ENCODE peak calls at places on chromosomes 3 and 15, in ten cellular contexts. Q is neural crest cell, W is epithelial cell of esophagus, L is ureter, O is AG08396, N is upper lobe of right lung, F is GM06990, D is HFF-Myc, M is sigmoid colon, C is ELF-1. Z is an unnamed sample.

GRCh38 chr3:46711305-46711704 is 6.4 kb downstream of the PRSS50 start:
- DNase-seq in Q (no peak), C (no peak), L (no peak), W (no peak), D (no peak), M (peak; percentile 50), F (no peak), N (no peak), O (no peak), Z (no peak)

GRCh38 chr3:65352951-65353350 is 665.2 kb upstream of the ADAMTS9 start:
- DNase-seq in W (no peak), M (no peak), F (no peak), C (no peak), O (no peak), L (no peak), Q (no peak), D (no peak), N (no peak), Z (no peak)

GRCh38 chr3:72924055-72924454 is 36.2 kb downstream of the GXYLT2 start:
- DNase-seq in M (no peak), L (no peak), N (no peak), W (no peak), Q (no peak), F (no peak), C (peak; percentile 62), D (no peak), O (no peak), Z (no peak)

GRCh38 chr3:48695113-48695753 is 9.5 kb upstream of the NCKIPSD start:
- DNase-seq in W (peak; percentile 80), Q (no peak), F (no peak), D (no peak), L (no peak), C (peak; percentile 95), M (peak; percentile 90), N (peak; percentile 59), O (peak; percentile 50), Z (no peak)

GRCh38 chr15:54082836-54083492 is 104.7 kb downstream of the UNC13C start:
- DNase-seq in O (no peak), W (peak; percentile 4), F (no peak), C (peak; percentile 52), M (no peak), D (no peak), N (no peak), Q (peak; percentile 32), L (no peak), Z (peak; percentile 17)

GRCh38 chr15:39580630-39581500 is at the start of gene THBS1:
- DNase-seq in D (peak; percentile 78), M (peak; percentile 97), F (peak; percentile 24), W (peak; percentile 88), L (peak; percentile 87), O (peak; percentile 93), Q (peak; percentile 68), N (peak; percentile 94), C (peak; percentile 93), Z (no peak)

GRCh38 chr3:37984051-37984450 is 6.5 kb upstream of the VILL start:
- DNase-seq in C (no peak), F (no peak), N (no peak), L (peak; percentile 39), Q (no peak), O (no peak), D (no peak), M (peak; percentile 10), W (peak; percentile 78), Z (no peak)

GRCh38 chr3:18847583-18848197 is 300.6 kb upstream of the KCNH8 start:
- DNase-seq in M (no peak), D (no peak), N (no peak), F (no peak), C (no peak), W (peak; percentile 27), Q (no peak), O (no peak), L (no peak), Z (peak; percentile 15)

GRCh38 chr15:69175536-69175935 is 15.1 kb downstream of the GLCE start:
- DNase-seq in D (no peak), W (no peak), C (no peak), Q (no peak), N (no peak), F (no peak), M (no peak), O (no peak), L (no peak), Z (no peak)

GRCh38 chr3:11238880-11239279 is 33.3 kb upstream of the ATG7 start:
- DNase-seq in D (peak; percentile 77), M (no peak), O (peak; percentile 38), C (no peak), N (no peak), W (peak; percentile 84), L (no peak), Q (no peak), F (no peak), Z (no peak)

GRCh38 chr15:41934843-41935242 is 37.5 kb downstream of the EHD4 start:
- DNase-seq in W (peak; percentile 78), O (no peak), M (peak; percentile 27), L (peak; percentile 76), D (no peak), N (no peak), F (no peak), Q (no peak), C (no peak), Z (peak; percentile 44)

GRCh38 chr3:43490640-43491185 is 131.1 kb downstream of the ANO10 start:
- DNase-seq in N (no peak), C (no peak), M (no peak), Q (no peak), W (no peak), O (no peak), F (no peak), L (no peak), D (no peak), Z (no peak)

GRCh38 chr3:15286022-15286421 is 46.4 kb downstream of the SH3BP5 start:
- DNase-seq in M (no peak), W (no peak), N (no peak), L (no peak), D (no peak), Q (no peak), O (no peak), C (peak; percentile 67), F (no peak), Z (no peak)

GRCh38 chr15:64151727-64152506 is at the start of gene SNX22:
- DNase-seq in N (peak; percentile 78), Q (no peak), C (peak; percentile 53), D (no peak), L (no peak), W (peak; percentile 13), O (peak; percentile 39), F (peak; percentile 71), M (no peak), Z (peak; percentile 60)

GRCh38 chr3:127791221-127791913 is 30.9 kb downstream of the MGLL start:
- DNase-seq in D (peak; percentile 97), F (no peak), N (no peak), L (no peak), M (peak; percentile 80), W (peak; percentile 60), Q (no peak), C (peak; percentile 81), O (peak; percentile 44), Z (peak; percentile 80)

GRCh38 chr15:90063733-90064247 is 38.5 kb downstream of the IDH2 start:
- DNase-seq in N (no peak), C (no peak), Q (no peak), F (no peak), W (no peak), O (no peak), M (no peak), L (no peak), D (no peak), Z (no peak)

GRCh38 chr3:81027344-81027743 is 734.1 kb downstream of the GBE1 start:
- DNase-seq in Q (no peak), O (no peak), W (no peak), L (no peak), M (no peak), D (no peak), C (no peak), N (no peak), F (no peak), Z (no peak)

GRCh38 chr15:95887666-95888480 is 442.6 kb upstream of the NR2F2 start:
- DNase-seq in C (no peak), W (peak; percentile 50), Q (no peak), N (no peak), D (no peak), M (no peak), L (no peak), F (no peak), O (no peak), Z (no peak)

GRCh38 chr15:77032052-77032646 is 37.2 kb downstream of the PSTPIP1 start:
- DNase-seq in M (peak; percentile 58), D (no peak), F (no peak), W (no peak), C (no peak), N (peak; percentile 63), L (peak; percentile 39), Q (no peak), O (no peak), Z (no peak)

GRCh38 chr15:91113036-91113435 is 13.0 kb downstream of the SV2B start:
- DNase-seq in M (no peak), Q (no peak), C (no peak), N (no peak), D (no peak), O (no peak), F (no peak), W (no peak), L (no peak), Z (no peak)

GRCh38 chr3:156518726-156519125 is 36.2 kb downstream of the SSR3 start:
- DNase-seq in M (no peak), W (peak; percentile 79), F (no peak), O (no peak), D (no peak), Q (no peak), C (no peak), L (no peak), N (no peak), Z (no peak)

GRCh38 chr3:29694783-29695182 is 413.9 kb downstream of the RBMS3 start:
- DNase-seq in L (no peak), D (peak; percentile 73), M (no peak), C (peak; percentile 16), N (no peak), F (no peak), Q (no peak), O (peak; percentile 80), W (peak; percentile 91), Z (no peak)

GRCh38 chr15:70347766-70348558 is 250.2 kb upstream of the TLE3 start:
- DNase-seq in F (no peak), O (no peak), L (no peak), Q (no peak), M (no peak), C (no peak), D (no peak), W (no peak), N (no peak), Z (no peak)

GRCh38 chr3:44482721-44483120 is 5.3 kb upstream of the ZNF445 start:
- DNase-seq in L (no peak), C (peak; percentile 38), D (no peak), N (no peak), F (no peak), W (peak; percentile 57), M (no peak), O (no peak), Q (no peak), Z (no peak)

GRCh38 chr3:39541917-39542329 is 74.4 kb downstream of the MOBP start:
- DNase-seq in D (no peak), L (no peak), O (peak; percentile 8), F (no peak), W (peak; percentile 33), M (no peak), N (no peak), C (peak; percentile 12), Q (no peak), Z (no peak)

GRCh38 chr3:113212155-113212844 is 943 bp downstream of the BOC start:
- DNase-seq in Q (no peak), F (no peak), W (no peak), O (peak; percentile 45), D (no peak), C (peak; percentile 33), M (peak; percentile 76), N (no peak), L (no peak), Z (no peak)

GRCh38 chr3:149547954-149548728 is 73.6 kb downstream of the TM4SF4 start:
- DNase-seq in C (peak; percentile 84), F (no peak), N (no peak), D (no peak), M (peak; percentile 94), L (no peak), W (peak; percentile 82), O (peak; percentile 64), Q (no peak), Z (no peak)

GRCh38 chr15:81386947-81387346 is 12.9 kb upstream of the TMC3 start:
- DNase-seq in N (no peak), Q (no peak), F (no peak), D (no peak), W (peak; percentile 16), L (no peak), C (no peak), O (peak; percentile 26), M (no peak), Z (no peak)